ENCODE peak calls at places on chromosomes 6 and 20, in four cellular contexts. One of them, this sample, is unnamed.

GRCh38 chr6:152631376-152631775 is 5.8 kb downstream of the SYNE1 start:
- DNase-seq in iPS-NIHi11: no peak
- DNase-seq in breast epithelium: no peak
- DNase-seq in uterus: no peak
- DNase-seq in this sample: no peak

GRCh38 chr20:45010399-45010828 is 44.1 kb downstream of the STK4 start:
- DNase-seq in breast epithelium: no peak
- DNase-seq in iPS-NIHi11: no peak
- DNase-seq in uterus: no peak
- DNase-seq in this sample: no peak

GRCh38 chr6:157265630-157266029 is 57.7 kb downstream of the TMEM242 start:
- DNase-seq in iPS-NIHi11: no peak
- DNase-seq in uterus: no peak
- DNase-seq in breast epithelium: no peak
- DNase-seq in this sample: no peak

GRCh38 chr20:58109126-58109880 is 119.2 kb downstream of the ANKRD60 start:
- DNase-seq in iPS-NIHi11: no peak
- DNase-seq in breast epithelium: no peak
- DNase-seq in uterus: no peak
- DNase-seq in this sample: no peak

GRCh38 chr20:33291830-33292355 is 8.9 kb downstream of the BPIFB1 start:
- DNase-seq in breast epithelium: no peak
- DNase-seq in uterus: no peak
- DNase-seq in iPS-NIHi11: peak
- DNase-seq in this sample: peak

GRCh38 chr20:31822421-31823330 is 3.5 kb downstream of the MYLK2 start:
- DNase-seq in breast epithelium: peak
- DNase-seq in iPS-NIHi11: peak
- DNase-seq in uterus: peak
- DNase-seq in this sample: peak

GRCh38 chr6:165877192-165877591 is 214.2 kb upstream of the PDE10A start:
- DNase-seq in uterus: no peak
- DNase-seq in iPS-NIHi11: no peak
- DNase-seq in breast epithelium: no peak
- DNase-seq in this sample: no peak

GRCh38 chr20:45948742-45949541 is 14.5 kb downstream of the PCIF1 start:
- DNase-seq in breast epithelium: no peak
- DNase-seq in iPS-NIHi11: no peak
- DNase-seq in uterus: no peak
- DNase-seq in this sample: no peak